ENCODE peak calls at places on chromosomes 12 and 14, in six cellular contexts. Y, F, N, Z, C and G are unnamed samples.

GRCh38 chr12:121494093-121494787 is 86.6 kb downstream of the KDM2B start:
- DNase-seq in N (peak), C (peak), Z (no peak), F (peak), Y (peak), G (no peak)

GRCh38 chr12:122117979-122118378 is 39.4 kb downstream of the MLXIP start:
- DNase-seq in Z (no peak), Y (no peak), F (no peak), C (no peak), N (no peak), G (no peak)

GRCh38 chr12:74283646-74284045 is 254.0 kb upstream of the ATXN7L3B start:
- DNase-seq in Y (no peak), C (no peak), N (no peak), Z (no peak), F (no peak), G (no peak)

GRCh38 chr12:52949413-52950331 is 754 bp downstream of the KRT18 start:
- DNase-seq in F (peak), Z (no peak), C (no peak), N (peak), Y (peak), G (peak)

GRCh38 chr12:48824112-48824511 is 5.8 kb downstream of the CACNB3 start:
- DNase-seq in Z (no peak), F (no peak), Y (no peak), C (no peak), N (peak), G (no peak)

GRCh38 chr12:54253240-54253639 is 26.7 kb downstream of the CBX5 start:
- DNase-seq in C (no peak), Y (no peak), N (no peak), F (no peak), Z (no peak), G (no peak)

GRCh38 chr14:74945261-74945851 is 10.0 kb downstream of the PGF start:
- DNase-seq in N (peak), F (peak), Z (no peak), C (peak), Y (peak), G (no peak)

GRCh38 chr12:28180791-28181190 is 9.5 kb upstream of the CCDC91 start:
- DNase-seq in N (no peak), C (no peak), Z (no peak), Y (no peak), F (no peak), G (no peak)

GRCh38 chr12:132610896-132611602 is 667 bp upstream of the LRCOL1 start:
- DNase-seq in Z (no peak), C (no peak), F (no peak), N (no peak), Y (no peak), G (no peak)

GRCh38 chr12:20150835-20151234 is 217.5 kb upstream of the PDE3A start:
- DNase-seq in Y (no peak), Z (no peak), N (no peak), F (no peak), C (peak), G (no peak)

GRCh38 chr12:93279849-93280412 is 97.8 kb upstream of the NUDT4 start:
- DNase-seq in F (no peak), N (no peak), Z (no peak), Y (no peak), C (no peak), G (no peak)

GRCh38 chr12:56197921-56198635 is 8.8 kb upstream of the SMARCC2 start:
- DNase-seq in Y (no peak), N (no peak), C (no peak), Z (no peak), F (no peak), G (no peak)

GRCh38 chr12:106140223-106140986 is 1.7 kb upstream of the NUAK1 start:
- DNase-seq in Z (no peak), C (no peak), N (no peak), Y (no peak), F (no peak), G (no peak)

GRCh38 chr14:105568859-105569766 is 42.7 kb downstream of the TMEM121 start:
- DNase-seq in Y (no peak), C (no peak), Z (no peak), N (no peak), F (no peak), G (no peak)

GRCh38 chr14:60753264-60754126 is 18.9 kb downstream of the MNAT1 start:
- DNase-seq in F (no peak), Z (peak), C (no peak), N (no peak), Y (no peak), G (no peak)

GRCh38 chr14:63787995-63788946 is 60.4 kb upstream of the SGPP1 start:
- DNase-seq in C (no peak), N (no peak), Y (no peak), Z (no peak), F (no peak), G (no peak)

GRCh38 chr12:120856980-120857379 is 47.2 kb downstream of the SPPL3 start:
- DNase-seq in F (peak), N (no peak), C (no peak), Y (no peak), Z (no peak), G (no peak)

GRCh38 chr14:24365600-24366374 is 2.2 kb upstream of the NFATC4 start:
- DNase-seq in Z (peak), Y (peak), F (peak), C (peak), N (peak), G (peak)

GRCh38 chr12:62928632-62929031 is 6.3 kb downstream of the PPM1H start:
- DNase-seq in F (no peak), Z (no peak), N (no peak), C (no peak), Y (no peak), G (peak)

GRCh38 chr14:89418452-89418851 is 1.4 kb upstream of the FOXN3 start:
- DNase-seq in Y (no peak), N (no peak), F (no peak), C (peak), Z (no peak), G (no peak)

GRCh38 chr14:106506901-106507305 is 980.5 kb downstream of the TMEM121 start:
- DNase-seq in N (no peak), F (no peak), Z (no peak), Y (no peak), C (no peak), G (no peak)

GRCh38 chr12:9364224-9365176 is 156.3 kb upstream of the PZP start:
- DNase-seq in Z (peak), F (no peak), Y (no peak), N (no peak), C (no peak), G (peak)

GRCh38 chr12:130819681-130820080 is 19.4 kb downstream of the STX2 start:
- DNase-seq in C (no peak), N (no peak), Y (no peak), Z (no peak), F (no peak), G (no peak)

GRCh38 chr14:83384253-83384652 is 1850.6 kb upstream of the SEL1L start:
- DNase-seq in Z (no peak), F (no peak), N (no peak), C (no peak), Y (no peak), G (no peak)

GRCh38 chr12:75750950-75751349 is 239.5 kb upstream of the KRR1 start:
- DNase-seq in Z (no peak), F (no peak), Y (peak), N (no peak), C (no peak), G (peak)

GRCh38 chr12:131965073-131965472 is 15.3 kb downstream of the EP400 start:
- DNase-seq in C (no peak), Y (no peak), Z (no peak), N (no peak), F (no peak), G (no peak)

GRCh38 chr12:58965568-58965967 is 45.3 kb upstream of the LRIG3 start:
- DNase-seq in N (no peak), Z (no peak), Y (no peak), F (no peak), C (no peak), G (no peak)

GRCh38 chr14:104933721-104934379 is 9.2 kb downstream of the PLD4 start:
- DNase-seq in F (no peak), Y (no peak), Z (no peak), C (peak), N (peak), G (no peak)

GRCh38 chr12:499837-500458 is 40.2 kb downstream of the B4GALNT3 start:
- DNase-seq in C (no peak), Z (no peak), Y (no peak), N (no peak), F (no peak), G (no peak)

GRCh38 chr14:99174081-99174851 is 97.7 kb downstream of the BCL11B start:
- DNase-seq in Y (no peak), F (no peak), N (no peak), Z (no peak), C (no peak), G (no peak)

GRCh38 chr12:79682593-79682992 is 8.2 kb downstream of the PAWR start:
- DNase-seq in F (no peak), Y (no peak), Z (no peak), N (no peak), C (no peak), G (no peak)

GRCh38 chr14:34554540-34555250 is 15.2 kb upstream of the EAPP start:
- DNase-seq in Y (peak), Z (no peak), F (no peak), C (peak), N (no peak), G (no peak)

GRCh38 chr14:93006484-93007128 is 83.7 kb downstream of the CHGA start:
- DNase-seq in C (no peak), F (no peak), N (no peak), Z (no peak), Y (no peak), G (no peak)

DNA sequence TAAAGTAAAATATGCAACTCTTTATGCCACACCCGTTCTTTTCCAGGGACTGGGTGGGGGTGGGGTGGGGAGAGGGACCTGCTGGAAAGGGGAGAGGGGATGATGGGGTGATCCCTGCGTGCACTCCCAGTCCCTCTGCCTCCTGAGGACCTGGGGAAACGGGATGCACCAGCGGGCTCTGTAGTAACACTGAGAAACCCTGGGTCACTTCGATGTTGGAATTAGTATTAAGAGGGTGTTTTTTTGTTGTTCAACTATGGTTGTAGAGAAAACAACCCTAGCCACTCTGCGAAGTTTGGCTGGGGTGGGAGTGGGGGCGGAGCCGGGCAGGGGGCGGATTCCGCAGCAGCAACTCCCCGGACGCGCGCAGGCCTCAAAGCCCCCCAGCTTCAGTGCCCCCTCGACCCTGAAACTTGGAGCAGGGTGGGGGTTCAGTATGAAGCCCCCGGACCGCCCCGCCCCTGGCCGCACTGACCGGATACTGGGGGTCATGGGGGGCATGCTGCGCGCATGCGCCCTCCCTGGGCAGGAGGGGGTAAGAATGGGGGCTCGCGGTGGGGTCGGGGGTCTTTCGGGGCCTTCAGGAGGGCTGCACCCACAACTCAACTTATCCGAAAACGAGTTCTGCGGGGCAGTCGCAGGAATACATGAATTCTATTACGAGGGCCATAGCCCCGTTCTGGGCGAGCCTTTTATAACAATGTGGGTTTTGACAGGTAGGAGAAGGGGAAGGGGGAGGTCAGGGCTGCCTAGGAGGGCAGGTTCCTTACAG is 1.3 kb upstream of the ARHGEF25 start:
- DNase-seq in Y (no peak), F (no peak), C (peak), Z (no peak), N (no peak), G (no peak)
- TF ChIP-seq RAD21 in Y (no peak), F (no peak), C (no peak), Z (no peak), N (no peak), G (no peak)

DNA sequence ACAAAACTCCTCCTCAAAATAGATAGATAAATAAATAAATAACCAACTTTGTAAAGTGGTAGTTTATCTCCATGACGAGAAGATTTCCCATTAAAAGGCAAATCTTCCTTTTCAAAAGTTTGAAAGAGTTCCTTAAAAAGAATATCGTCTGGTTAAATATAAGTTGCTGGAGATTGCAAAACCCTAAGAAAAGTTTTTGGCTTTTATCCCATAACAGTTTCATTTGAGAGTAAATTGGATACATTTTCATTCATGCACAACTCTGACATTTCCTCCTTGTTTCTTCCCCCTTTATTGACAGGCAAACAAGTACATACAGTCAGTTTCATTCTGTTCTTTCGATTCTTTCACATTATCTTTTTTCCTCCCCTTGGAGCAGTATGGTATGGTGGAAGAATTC is 45.4 kb upstream of the BTG1 start:
- DNase-seq in Z (no peak), F (no peak), Y (no peak), C (no peak), N (no peak), G (no peak)
- TF ChIP-seq REST in Z (no peak), F (no peak), Y (no peak), C (no peak), N (no peak), G (no peak)

DNA sequence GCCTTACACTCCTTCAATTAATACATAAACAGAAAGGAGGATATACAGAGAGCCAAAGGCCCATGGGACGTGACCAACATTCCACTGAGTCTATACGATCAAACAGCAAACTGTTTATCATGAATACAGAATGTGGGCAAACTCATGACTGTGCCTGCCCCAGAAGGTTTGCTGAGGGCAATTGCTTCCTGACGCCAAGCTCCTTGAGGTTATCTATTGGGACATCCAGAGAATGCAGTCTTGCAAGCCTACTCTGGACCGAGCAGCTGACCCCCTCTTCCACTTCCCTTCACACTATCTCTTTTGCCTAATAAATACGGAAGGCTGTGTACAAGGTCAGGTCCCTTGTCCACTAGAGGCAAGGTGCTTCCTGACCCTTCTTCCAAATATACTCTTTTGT is 18.5 kb upstream of the SLC10A1 start:
- DNase-seq in N (no peak), Z (no peak), F (no peak), C (no peak), Y (no peak), G (no peak)
- TF ChIP-seq RAD21 in N (no peak), Z (no peak), F (no peak), C (no peak), Y (no peak), G (no peak)

GRCh38 chr14:101233861-101234587 is 327.3 kb upstream of the DIO3 start:
- DNase-seq in F (no peak), Z (no peak), N (no peak), Y (no peak), C (no peak), G (no peak)

GRCh38 chr14:101236496-101237240 is 324.6 kb upstream of the DIO3 start:
- DNase-seq in C (no peak), Z (no peak), Y (no peak), F (no peak), N (no peak), G (peak)

GRCh38 chr14:101235872-101236221 is 325.4 kb upstream of the DIO3 start:
- DNase-seq in N (no peak), Z (no peak), C (no peak), F (no peak), Y (no peak), G (no peak)

GRCh38 chr14:101234588-101234937 is 326.7 kb upstream of the DIO3 start:
- DNase-seq in Z (no peak), Y (no peak), N (no peak), C (no peak), F (no peak), G (no peak)

DNA sequence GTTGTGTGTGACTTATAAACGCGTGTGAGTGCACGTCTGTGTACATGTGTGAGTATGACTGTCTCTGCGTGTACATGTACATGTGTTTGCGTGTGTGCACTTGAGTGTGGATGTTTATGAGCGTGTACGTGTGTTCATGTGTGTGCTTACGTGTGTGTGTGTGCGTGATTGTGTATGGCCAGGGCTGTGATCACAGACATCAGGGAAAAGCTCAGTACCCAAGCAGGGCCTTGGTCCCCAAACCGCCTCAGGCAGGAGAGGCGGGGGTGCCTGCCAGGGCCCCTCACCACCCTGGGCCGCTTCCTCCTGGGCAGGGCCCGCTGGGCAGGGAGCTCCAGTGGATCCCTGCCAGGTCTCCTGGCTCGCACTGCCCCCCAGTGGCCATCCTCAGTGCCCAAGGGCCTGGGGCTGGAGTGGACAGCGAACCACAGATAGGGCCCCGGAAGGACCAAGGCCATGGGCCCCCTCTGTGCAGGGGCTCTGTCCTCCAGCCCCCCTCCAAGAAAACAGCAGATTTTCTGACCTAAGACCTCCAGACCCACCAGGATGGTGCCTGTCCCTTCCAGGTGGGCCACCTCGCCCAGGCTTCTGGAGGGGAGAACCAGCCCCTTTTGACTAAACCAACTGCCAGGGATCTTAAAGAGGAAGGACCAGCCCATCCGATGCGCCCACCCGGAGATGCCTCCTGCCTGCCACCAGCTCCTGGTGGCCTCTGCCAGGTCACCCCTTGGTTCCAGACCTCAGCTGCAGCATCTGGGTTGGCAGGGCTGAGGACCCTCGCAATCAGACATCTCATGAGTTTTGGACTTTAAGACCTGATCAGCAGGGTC is 326.0 kb upstream of the DIO3 start:
- DNase-seq in F (peak), C (peak), Z (no peak), Y (peak), N (peak), G (peak)
- TF ChIP-seq REST in F (no peak), C (peak), Z (no peak), Y (no peak), N (no peak), G (no peak)